ENCODE peak calls at places on chromosomes 1 and 21, in seven cellular contexts. Q is K562, B is testis, N is vagina, X is uterus, P is transverse colon, C is tibial nerve. Z is an unnamed sample.

GRCh38 chr1:182872881-182873280 is 33.7 kb downstream of the DHX9 start:
- DNase-seq in Q (no peak), B (no peak), N (no peak), X (no peak), P (no peak), C (no peak), Z (no peak)

GRCh38 chr1:85571830-85572229 is 8.7 kb upstream of the CCN1 start:
- DNase-seq in Q (no peak), B (no peak), N (no peak), X (no peak), P (no peak), C (no peak), Z (no peak)

GRCh38 chr1:45097944-45098343 is 85.9 kb downstream of the UROD start:
- DNase-seq in Q (peak), B (no peak), N (no peak), X (no peak), P (no peak), C (no peak), Z (no peak)

GRCh38 chr21:33543505-33544129 is 779 bp downstream of the SON start:
- DNase-seq in Q (peak), B (no peak), N (no peak), X (peak), P (peak), C (no peak), Z (no peak)

GRCh38 chr1:67597336-67597735 is 87.7 kb upstream of the GADD45A start:
- DNase-seq in Q (no peak), B (no peak), N (no peak), X (no peak), P (no peak), C (no peak), Z (no peak)

GRCh38 chr1:7810395-7810794 is 26.3 kb downstream of the PER3 start:
- DNase-seq in Q (peak), B (no peak), N (no peak), X (no peak), P (no peak), C (no peak), Z (no peak)

GRCh38 chr1:240492832-240493440 is 119.0 kb downstream of the GREM2 start:
- DNase-seq in Q (peak), B (peak), N (no peak), X (no peak), P (peak), C (no peak), Z (peak)

GRCh38 chr1:26307363-26307781 is 936 bp upstream of the UBXN11 start:
- DNase-seq in Q (no peak), B (no peak), N (no peak), X (no peak), P (no peak), C (no peak), Z (no peak)

GRCh38 chr1:192538407-192539311 is 36.9 kb upstream of the RGS1 start:
- DNase-seq in Q (no peak), B (no peak), N (no peak), X (no peak), P (no peak), C (no peak), Z (peak)

GRCh38 chr1:99306644-99307043 is 42.4 kb downstream of the PLPPR4 start:
- DNase-seq in Q (peak), B (no peak), N (no peak), X (no peak), P (no peak), C (no peak), Z (no peak)

GRCh38 chr1:155127105-155127671 is 488 bp upstream of the EFNA1 start:
- DNase-seq in Q (peak), B (peak), N (peak), X (peak), P (peak), C (peak), Z (peak)

GRCh38 chr1:16120940-16121410 is 34.9 kb downstream of the EPHA2 start:
- DNase-seq in Q (no peak), B (no peak), N (no peak), X (no peak), P (no peak), C (no peak), Z (no peak)

GRCh38 chr1:996851-997727 is 2.8 kb downstream of the HES4 start:
- DNase-seq in Q (no peak), B (no peak), N (peak), X (no peak), P (no peak), C (no peak), Z (no peak)

GRCh38 chr1:24043345-24044032 is 63.4 kb upstream of the SRSF10 start:
- DNase-seq in Q (no peak), B (no peak), N (no peak), X (no peak), P (no peak), C (no peak), Z (no peak)

GRCh38 chr21:15022608-15023261 is 42.1 kb downstream of the NRIP1 start:
- DNase-seq in Q (no peak), B (no peak), N (no peak), X (no peak), P (no peak), C (no peak), Z (no peak)
- TF ChIP-seq CTCF in Q (no peak), B (no peak), N (no peak), X (no peak), P (no peak), C (no peak), Z (no peak)

GRCh38 chr1:6497215-6497866 is 5.9 kb upstream of the PLEKHG5 start:
- DNase-seq in Q (peak), B (peak), N (no peak), X (no peak), P (peak), C (no peak), Z (peak)
- H3K27ac ChIP-seq in Q (no peak), B (no peak), N (peak), X (peak), P (no peak), C (peak), Z (no peak)

DNA sequence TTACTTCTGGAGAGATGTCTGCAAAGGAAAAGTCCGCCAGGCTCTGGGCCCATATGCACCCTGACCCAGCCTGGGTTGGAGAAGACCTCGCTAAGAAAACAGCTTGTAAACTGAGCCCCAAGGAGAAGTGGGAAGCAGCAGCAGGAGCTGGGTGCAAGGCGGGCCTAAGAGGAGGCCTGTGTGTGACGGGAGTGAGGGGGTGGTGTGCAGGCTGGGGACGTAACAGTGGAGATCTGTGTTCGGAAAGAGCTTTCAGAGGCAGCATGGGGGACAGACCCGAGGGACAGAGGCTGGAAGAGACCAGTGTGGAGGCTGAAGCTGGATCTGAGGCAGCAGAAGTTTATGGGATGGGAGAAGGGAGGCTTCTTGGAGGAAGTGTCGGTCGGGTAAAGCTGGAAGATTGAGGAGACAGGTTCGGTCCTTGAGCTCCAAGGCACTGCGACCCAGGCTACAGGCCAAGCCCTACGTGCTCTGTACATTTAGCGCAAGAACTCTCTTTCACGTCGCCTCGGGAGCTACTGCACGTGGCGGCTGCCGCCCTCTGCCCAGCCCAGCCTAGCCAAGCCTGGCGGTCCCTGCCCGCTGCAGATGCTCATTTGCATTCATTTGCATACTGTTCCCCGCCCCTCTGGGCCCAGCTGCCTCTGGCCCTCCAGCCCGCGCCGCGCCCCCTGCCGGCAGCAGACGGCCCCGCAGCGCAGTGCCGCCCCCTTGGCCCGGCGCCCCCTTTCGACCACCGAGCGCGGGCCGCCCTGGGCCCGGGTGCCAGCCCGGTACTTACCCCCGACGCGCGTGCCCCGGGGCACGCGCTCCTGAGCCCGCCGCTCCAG is 6.3 kb downstream of the HPCA start:
- DNase-seq in Q (peak), B (peak), N (no peak), X (no peak), P (peak), C (no peak), Z (peak)
- TF ChIP-seq CTCF in Q (peak), B (peak), N (no peak), X (peak), P (peak), C (peak), Z (peak)

GRCh38 chr1:89953929-89954328 is 41.0 kb upstream of the ZNF326 start:
- DNase-seq in Q (no peak), B (no peak), N (no peak), X (no peak), P (no peak), C (no peak), Z (no peak)

GRCh38 chr1:89954401-89954800 is 40.5 kb upstream of the ZNF326 start:
- DNase-seq in Q (no peak), B (no peak), N (no peak), X (no peak), P (no peak), C (no peak), Z (no peak)

GRCh38 chr1:89953072-89953626 is 41.8 kb upstream of the ZNF326 start:
- DNase-seq in Q (peak), B (no peak), N (no peak), X (peak), P (peak), C (no peak), Z (peak)

GRCh38 chr1:89950703-89951102 is 44.2 kb upstream of the ZNF326 start:
- DNase-seq in Q (no peak), B (no peak), N (no peak), X (no peak), P (no peak), C (no peak), Z (no peak)

DNA sequence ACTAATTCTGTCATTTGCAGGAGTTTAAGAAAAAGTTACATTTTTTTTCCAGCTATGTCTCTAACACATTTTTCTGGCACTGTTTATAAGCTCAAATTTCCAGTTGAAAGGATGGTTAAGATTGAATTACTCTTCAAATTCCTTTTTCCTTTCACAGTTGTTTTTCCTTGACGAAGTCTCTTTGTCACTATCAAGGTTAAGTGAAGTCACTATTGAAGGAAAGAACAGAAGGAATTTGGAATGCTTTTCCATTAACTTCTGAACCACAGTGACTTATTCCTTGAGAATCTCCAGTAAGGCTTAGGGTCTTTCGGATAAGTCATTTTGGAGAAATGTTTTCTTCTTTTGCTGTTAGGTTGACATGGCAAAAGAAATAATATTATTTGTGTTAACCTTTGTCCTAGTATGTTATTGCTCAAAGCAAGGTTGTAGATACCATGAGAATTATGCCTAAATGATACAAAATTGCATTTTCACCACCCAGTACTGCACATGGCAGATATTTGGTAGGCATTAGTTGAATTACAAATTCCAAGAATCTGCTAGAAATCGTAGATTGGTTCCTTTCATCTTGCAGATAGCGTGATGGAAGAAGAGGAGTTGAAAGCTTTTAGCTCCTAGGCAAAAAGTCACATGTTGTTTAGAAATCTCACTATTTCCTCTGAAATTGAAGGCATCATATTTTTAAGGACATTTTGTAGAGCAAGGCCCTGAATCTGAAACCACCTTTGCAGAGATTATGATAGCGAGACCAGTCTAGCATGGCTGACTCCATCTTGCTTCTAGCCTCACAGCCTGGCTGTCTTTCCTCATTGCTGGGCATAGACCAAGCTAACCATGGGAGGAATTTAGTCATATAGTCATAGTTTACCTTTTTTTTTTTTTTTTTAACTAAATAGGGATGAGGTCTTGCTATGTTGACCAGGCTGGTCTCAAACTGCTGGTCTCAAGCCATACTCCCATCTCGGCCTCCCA is 42.6 kb upstream of the ZNF326 start:
- DNase-seq in Q (no peak), B (no peak), N (no peak), X (no peak), P (no peak), C (no peak), Z (no peak)
- H3K27ac ChIP-seq in Q (no peak), B (no peak), N (no peak), X (no peak), P (peak), C (no peak), Z (no peak)

DNA sequence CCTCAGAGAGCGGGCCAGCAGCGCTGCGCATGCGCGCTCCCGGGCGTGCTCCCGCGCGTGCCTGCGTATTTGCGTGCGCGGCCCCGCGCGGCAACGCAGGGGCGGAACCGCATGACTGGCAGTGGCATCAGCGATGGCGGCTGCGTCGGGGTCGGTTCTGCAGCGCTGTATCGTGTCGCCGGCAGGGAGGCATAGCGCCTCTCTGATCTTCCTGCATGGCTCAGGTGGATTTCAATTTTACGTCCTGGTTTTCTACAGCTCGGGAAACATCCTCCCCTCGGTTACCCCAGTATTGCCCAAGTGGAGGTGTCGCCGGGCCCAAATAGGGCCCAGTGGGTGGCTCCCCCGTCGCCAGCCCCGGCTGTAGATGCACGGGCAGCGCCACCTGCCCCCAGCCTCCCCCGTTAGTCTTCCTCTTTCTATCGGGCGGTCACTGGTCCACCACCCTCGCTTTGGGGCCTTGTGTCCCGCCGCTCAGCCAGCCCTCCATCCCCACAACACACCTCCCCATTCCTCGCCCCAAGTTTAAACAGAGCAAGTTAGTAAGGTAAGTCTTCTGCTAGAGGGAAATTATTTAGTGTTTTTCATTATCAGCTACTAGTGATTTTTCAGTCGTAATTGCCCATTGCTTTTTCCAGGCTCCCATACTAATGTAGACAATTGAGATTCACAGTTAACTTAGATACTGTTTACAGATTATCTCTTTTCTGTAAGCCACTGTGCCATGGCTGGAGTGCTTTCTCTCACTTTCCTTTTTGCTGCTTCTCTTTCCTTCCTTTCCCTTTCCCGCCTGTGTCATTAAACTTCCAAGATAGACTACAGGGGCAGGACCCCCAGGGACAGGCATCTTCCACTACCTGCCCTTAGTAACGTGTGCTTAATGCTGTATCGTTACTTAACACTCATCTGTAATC is at the start of gene LYPLAL1:
- DNase-seq in Q (peak), B (peak), N (peak), X (peak), P (peak), C (peak), Z (peak)
- TF ChIP-seq CTCF in Q (no peak), B (no peak), N (no peak), X (no peak), P (no peak), C (no peak), Z (no peak)

GRCh38 chr1:36450270-36450918 is at the start of gene OSCP1:
- DNase-seq in Q (no peak), B (peak), N (peak), X (peak), P (peak), C (peak), Z (peak)
- H3K27ac ChIP-seq in Q (no peak), B (peak), N (peak), X (peak), P (peak), C (peak), Z (peak)

GRCh38 chr1:156464825-156465452 is 35.6 kb downstream of the MEF2D start:
- DNase-seq in Q (no peak), B (peak), N (no peak), X (no peak), P (no peak), C (no peak), Z (no peak)

GRCh38 chr1:156463874-156464273 is 36.7 kb downstream of the MEF2D start:
- DNase-seq in Q (no peak), B (peak), N (no peak), X (no peak), P (no peak), C (peak), Z (no peak)

GRCh38 chr1:156464335-156464734 is 36.2 kb downstream of the MEF2D start:
- DNase-seq in Q (no peak), B (peak), N (no peak), X (no peak), P (no peak), C (no peak), Z (no peak)

GRCh38 chr1:156467385-156467784 is 33.2 kb downstream of the MEF2D start:
- DNase-seq in Q (no peak), B (no peak), N (no peak), X (no peak), P (no peak), C (no peak), Z (no peak)

DNA sequence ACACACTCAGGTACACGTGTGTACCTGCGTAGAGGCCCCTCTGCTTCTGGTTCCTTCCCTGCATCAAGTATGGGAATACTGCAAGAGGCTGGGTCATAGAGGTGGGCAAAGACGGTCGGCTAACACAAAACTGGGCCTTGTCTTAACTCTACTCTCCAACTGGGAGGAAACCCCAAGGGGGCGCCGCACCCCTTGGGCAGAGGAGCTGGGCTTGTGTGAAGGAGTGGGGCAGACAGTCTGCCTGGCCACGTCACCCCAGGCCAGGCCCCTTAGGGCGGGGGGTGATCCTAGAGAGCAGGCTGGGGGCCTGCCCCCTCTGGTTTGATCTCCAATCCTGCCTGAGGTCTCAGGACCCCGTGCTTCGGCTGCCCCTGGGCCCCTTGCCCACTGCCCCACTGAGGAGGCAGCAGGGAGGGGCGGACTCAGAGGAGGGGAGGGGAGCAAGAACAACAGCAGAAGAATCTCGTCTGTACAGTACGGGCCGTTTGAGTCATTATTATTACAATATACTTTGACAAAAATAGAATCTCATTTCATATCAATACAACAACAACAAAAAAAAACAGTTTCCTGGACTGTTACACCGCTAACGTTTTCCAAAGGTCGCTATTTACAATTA is 34.7 kb downstream of the MEF2D start:
- DNase-seq in Q (peak), B (no peak), N (no peak), X (no peak), P (no peak), C (no peak), Z (no peak)
- TF ChIP-seq CTCF in Q (peak), B (no peak), N (no peak), X (no peak), P (no peak), C (no peak), Z (peak)

DNA sequence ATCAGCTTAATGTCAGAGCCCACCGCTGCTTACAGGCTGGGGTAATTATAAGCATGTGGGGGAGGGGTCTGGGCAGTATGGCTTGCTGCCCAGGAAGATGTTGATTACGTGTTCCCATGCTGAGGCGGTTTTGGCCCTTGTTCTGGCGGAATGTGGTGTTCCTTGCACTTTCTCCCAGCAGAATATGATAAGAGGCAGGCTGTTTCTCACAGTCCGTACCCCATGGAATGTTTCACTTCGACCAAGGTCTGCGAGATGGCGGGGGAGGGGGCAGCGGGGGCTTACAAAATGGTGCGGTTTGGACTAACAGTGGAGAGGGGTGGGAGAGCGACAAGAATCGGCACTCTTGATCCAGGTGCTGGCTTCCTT is 9.8 kb upstream of the HPCAL4 start:
- DNase-seq in Q (no peak), B (peak), N (no peak), X (peak), P (no peak), C (peak), Z (peak)
- H3K27ac ChIP-seq in Q (no peak), B (peak), N (no peak), X (no peak), P (no peak), C (no peak), Z (no peak)

Z was measured in cardiac muscle cell.